ENCODE peak calls at places on chromosome 1, in seven cellular contexts. K, T, P, J, X, Q and G are unnamed samples.

GRCh38 chr1:17167041-17167782 is 37.7 kb upstream of the PADI1 start:
- DNase-seq in K (no peak), T (no peak), P (no peak), J (no peak), X (no peak), Q (no peak), G (no peak)

GRCh38 chr1:223721658-223722606 is 9.6 kb downstream of the CAPN2 start:
- DNase-seq in K (no peak), T (no peak), P (no peak), J (no peak), X (no peak), Q (no peak), G (no peak)

GRCh38 chr1:207393610-207394009 is 60.5 kb upstream of the CR2 start:
- DNase-seq in K (no peak), T (no peak), P (peak; percentile 26), J (no peak), X (peak; percentile 68), Q (peak; percentile 20), G (peak; percentile 3)

GRCh38 chr1:152869808-152870419 is 8.2 kb upstream of the SMCP start:
- DNase-seq in K (peak; percentile 76), T (peak; percentile 36), P (peak; percentile 77), J (peak; percentile 49), X (peak; percentile 67), Q (peak; percentile 75), G (peak; percentile 63)

GRCh38 chr1:178768423-178768822 is 43.4 kb downstream of the RALGPS2 start:
- DNase-seq in K (peak; percentile 64), T (no peak), P (peak; percentile 23), J (peak; percentile 50), X (peak; percentile 35), Q (no peak), G (peak; percentile 1)

GRCh38 chr1:64917328-64917861 is 49.0 kb downstream of the JAK1 start:
- DNase-seq in K (peak; percentile 44), T (no peak), P (no peak), J (peak; percentile 29), X (peak; percentile 77), Q (peak; percentile 47), G (peak; percentile 27)

GRCh38 chr1:96749618-96750017 is 28.0 kb downstream of the PTBP2 start:
- DNase-seq in K (no peak), T (no peak), P (no peak), J (no peak), X (no peak), Q (no peak), G (no peak)

GRCh38 chr1:110281363-110282290 is 57.5 kb upstream of the RBM15 start:
- DNase-seq in K (peak; percentile 21), T (no peak), P (no peak), J (no peak), X (no peak), Q (no peak), G (no peak)